ENCODE peak calls at places on chromosomes 1 and 21, in nine cellular contexts. E is NCI-H460, J is suprapubic skin, U is cardiac fibroblast, A is neuronal stem cell, M is activated T-cell treated with anti-CD3 and anti-CD28 coated beads for 48 hours, K is GM20000, D is EL, X is cardiac septum. C is an unnamed sample.

GRCh38 chr1:237352747-237353146 is 310.8 kb downstream of the RYR2 start:
- DNase-seq in E (no peak), J (no peak), U (no peak), A (no peak), M (no peak), K (no peak), D (no peak), X (no peak), C (no peak)

GRCh38 chr1:107414550-107414949 is 273.7 kb downstream of the NTNG1 start:
- DNase-seq in E (no peak), J (no peak), U (no peak), A (no peak), M (no peak), K (no peak), D (no peak), X (no peak), C (no peak)

GRCh38 chr1:89633103-89633744 is at the start of gene LRRC8C:
- DNase-seq in E (no peak), J (peak; percentile 81), U (peak; percentile 63), A (no peak), M (peak; percentile 56), K (peak; percentile 72), D (peak; percentile 70), X (peak; percentile 85), C (peak; percentile 21)

GRCh38 chr1:53341521-53341895 is 13.6 kb upstream of the LRP8 start:
- DNase-seq in E (no peak), J (peak; percentile 68), U (no peak), A (no peak), M (no peak), K (no peak), D (no peak), X (peak; percentile 26), C (no peak)

GRCh38 chr1:22117851-22118250 is 25.0 kb downstream of the WNT4 start:
- DNase-seq in E (no peak), J (no peak), U (peak; percentile 73), A (no peak), M (no peak), K (no peak), D (peak; percentile 23), X (no peak), C (no peak)

GRCh38 chr1:198909973-198910372 is 271.1 kb downstream of the PTPRC start:
- DNase-seq in E (no peak), J (no peak), U (peak; percentile 63), A (no peak), M (no peak), K (no peak), D (peak; percentile 48), X (no peak), C (no peak)

GRCh38 chr1:151729966-151730291 is 8.6 kb downstream of the RIIAD1 start:
- DNase-seq in E (no peak), J (peak; percentile 20), U (no peak), A (no peak), M (no peak), K (no peak), D (no peak), X (no peak), C (no peak)

GRCh38 chr1:38003261-38004250 is 1.8 kb downstream of the FHL3 start:
- DNase-seq in E (no peak), J (peak; percentile 61), U (peak; percentile 47), A (no peak), M (no peak), K (no peak), D (peak; percentile 36), X (no peak), C (no peak)

GRCh38 chr1:230910755-230911117 is 42.4 kb upstream of the C1orf198 start:
- DNase-seq in E (no peak), J (no peak), U (peak; percentile 26), A (no peak), M (no peak), K (no peak), D (no peak), X (no peak), C (no peak)

GRCh38 chr1:168386949-168387586 is 106.4 kb downstream of the TBX19 start:
- DNase-seq in E (no peak), J (no peak), U (no peak), A (peak; percentile 20), M (peak; percentile 77), K (peak; percentile 53), D (no peak), X (no peak), C (peak; percentile 59)

GRCh38 chr21:32456497-32456918 is 44.0 kb downstream of the EVA1C start:
- DNase-seq in E (no peak), J (no peak), U (peak; percentile 79), A (no peak), M (no peak), K (no peak), D (peak; percentile 62), X (no peak), C (no peak)

GRCh38 chr1:234262007-234262753 is 111.1 kb upstream of the COA6 start:
- DNase-seq in E (no peak), J (no peak), U (no peak), A (no peak), M (no peak), K (no peak), D (no peak), X (no peak), C (no peak)

GRCh38 chr1:228795578-228795977 is 60.3 kb downstream of the RHOU start:
- DNase-seq in E (no peak), J (no peak), U (no peak), A (no peak), M (no peak), K (no peak), D (no peak), X (no peak), C (no peak)

GRCh38 chr1:33159577-33159976 is 22.3 kb downstream of the TRIM62 start:
- DNase-seq in E (no peak), J (no peak), U (no peak), A (no peak), M (no peak), K (no peak), D (no peak), X (no peak), C (no peak)

GRCh38 chr1:220681220-220681847 is 8.8 kb upstream of the C1orf115 start:
- DNase-seq in E (no peak), J (no peak), U (no peak), A (no peak), M (no peak), K (no peak), D (no peak), X (no peak), C (no peak)

GRCh38 chr1:2459757-2460156 is 16.3 kb upstream of the PLCH2 start:
- DNase-seq in E (no peak), J (no peak), U (peak; percentile 70), A (no peak), M (no peak), K (no peak), D (peak; percentile 57), X (no peak), C (no peak)